ENCODE peak calls at places on chromosomes 13 and 19, in five cellular contexts. W is EL; A is mucosa of gallbladder; Z is SHP77; G is stimulated activated CD4-positive, alpha-beta T cell treated with anti-CD3 and anti-CD28 coated beads, TNF-alpha, amount 100 ng/mL, for 1 hour. X is an unnamed sample.

GRCh38 chr13:21668665-21669599 is 1.9 kb upstream of the FGF9 start:
- DNase-seq in W (peak), A (no peak), Z (peak), G (no peak), X (peak)

GRCh38 chr19:7926021-7926726 is at the start of gene CTXN1:
- DNase-seq in W (peak), A (peak), Z (peak), G (peak), X (peak)

GRCh38 chr13:46404732-46405097 is 17.7 kb upstream of the RUBCNL start:
- DNase-seq in W (no peak), A (no peak), Z (no peak), G (no peak), X (no peak)

GRCh38 chr19:19775891-19776205 is 42.9 kb upstream of the ZNF14 start:
- DNase-seq in W (no peak), A (no peak), Z (no peak), G (no peak), X (no peak)

GRCh38 chr13:44373601-44374347 is at the start of gene SERP2:
- DNase-seq in W (peak), A (no peak), Z (no peak), G (no peak), X (peak)

GRCh38 chr19:40392894-40393517 is 3.0 kb upstream of the HIPK4 start:
- DNase-seq in W (no peak), A (peak), Z (no peak), G (no peak), X (no peak)

GRCh38 chr13:40368123-40368891 is 298.1 kb downstream of the FOXO1 start:
- DNase-seq in W (no peak), A (no peak), Z (no peak), G (no peak), X (no peak)

GRCh38 chr19:11577451-11578341 is at the start of gene ACP5:
- DNase-seq in W (no peak), A (no peak), Z (no peak), G (no peak), X (peak)

GRCh38 chr13:41608111-41608510 is 150.8 kb downstream of the RGCC start:
- DNase-seq in W (no peak), A (no peak), Z (no peak), G (no peak), X (no peak)

GRCh38 chr13:98451676-98452105 is 125.2 kb downstream of the STK24 start:
- DNase-seq in W (no peak), A (peak), Z (no peak), G (no peak), X (no peak)

GRCh38 chr13:45162821-45163220 is 38.0 kb downstream of the KCTD4 start:
- DNase-seq in W (peak), A (no peak), Z (no peak), G (no peak), X (peak)

GRCh38 chr19:29841559-29842367 is 30.0 kb downstream of the CCNE1 start:
- DNase-seq in W (peak), A (no peak), Z (no peak), G (no peak), X (peak)

GRCh38 chr13:36344886-36345437 is 1.2 kb downstream of the SPART start:
- DNase-seq in W (peak), A (peak), Z (peak), G (no peak), X (no peak)

GRCh38 chr13:110506859-110507566 is 54.5 kb downstream of the RAB20 start:
- DNase-seq in W (no peak), A (peak), Z (no peak), G (no peak), X (no peak)